ENCODE peak calls at places on chromosomes 4 and X, in four cellular contexts. H is neuronal stem cell, E is mesenchymal stem cell, C is H9. J is an unnamed sample.

GRCh38 chr4:41639291-41639690 is 101.3 kb downstream of the LIMCH1 start:
- DNase-seq in H (no peak), E (no peak), C (no peak), J (no peak)

GRCh38 chr4:74921490-74921889 is 11.4 kb upstream of the PARM1 start:
- DNase-seq in H (no peak), E (no peak), C (no peak), J (no peak)

GRCh38 chrX:47216393-47216925 is 2.0 kb upstream of the CDK16 start:
- DNase-seq in H (no peak), E (no peak), C (no peak), J (no peak)

GRCh38 chr4:8336412-8337075 is 67.0 kb downstream of the HTRA3 start:
- DNase-seq in H (no peak), E (peak), C (no peak), J (peak)

GRCh38 chrX:101407167-101407747 is 468 bp downstream of the GLA start:
- DNase-seq in H (no peak), E (no peak), C (no peak), J (no peak)

GRCh38 chrX:131827935-131828334 is 195.2 kb upstream of the STK26 start:
- DNase-seq in H (peak), E (peak), C (peak), J (no peak)

GRCh38 chrX:149374751-149375150 is 130.4 kb downstream of the IDS start:
- DNase-seq in H (no peak), E (peak), C (no peak), J (no peak)

GRCh38 chr4:44118971-44119680 is 329.5 kb downstream of the KCTD8 start:
- DNase-seq in H (no peak), E (no peak), C (no peak), J (no peak)

GRCh38 chr4:15457401-15458201 is 12.1 kb upstream of the CC2D2A start:
- DNase-seq in H (no peak), E (peak), C (no peak), J (peak)

GRCh38 chr4:143337600-143338287 is 1.1 kb downstream of the GAB1 start:
- DNase-seq in H (no peak), E (peak), C (peak), J (peak)

GRCh38 chr4:163256680-163257343 is 75.6 kb downstream of the NPY1R start:
- DNase-seq in H (no peak), E (no peak), C (no peak), J (no peak)

GRCh38 chrX:123909498-123909897 is 49.6 kb downstream of the XIAP start:
- DNase-seq in H (no peak), E (peak), C (no peak), J (peak)

GRCh38 chr4:90002406-90003040 is 107.9 kb downstream of the MMRN1 start:
- DNase-seq in H (no peak), E (no peak), C (no peak), J (no peak)

GRCh38 chr4:82721819-82722423 is 76.7 kb downstream of the SCD5 start:
- DNase-seq in H (no peak), E (no peak), C (no peak), J (peak)

GRCh38 chrX:30992381-30992904 is 79.4 kb downstream of the FTHL17 start:
- DNase-seq in H (no peak), E (peak), C (no peak), J (no peak)

GRCh38 chrX:150213481-150214030 is 149.6 kb upstream of the MAMLD1 start:
- DNase-seq in H (no peak), E (no peak), C (no peak), J (no peak)

GRCh38 chr4:128371004-128371777 is 83.6 kb upstream of the PGRMC2 start:
- DNase-seq in H (no peak), E (peak), C (no peak), J (peak)

GRCh38 chr4:150501019-150501727 is 80.8 kb upstream of the MAB21L2 start:
- DNase-seq in H (no peak), E (peak), C (no peak), J (peak)

GRCh38 chr4:10111067-10111801 is 5.4 kb downstream of the WDR1 start:
- DNase-seq in H (no peak), E (no peak), C (peak), J (no peak)

GRCh38 chr4:89781321-89781720 is 55.6 kb downstream of the SNCA start:
- DNase-seq in H (no peak), E (no peak), C (no peak), J (no peak)

GRCh38 chrX:56761167-56761566 is 32.1 kb downstream of the NBDY start:
- DNase-seq in H (no peak), E (no peak), C (no peak), J (no peak)

GRCh38 chr4:2102045-2102883 is 43.1 kb downstream of the NAT8L start:
- DNase-seq in H (no peak), E (no peak), C (no peak), J (no peak)

GRCh38 chr4:72919937-72920336 is 149.6 kb downstream of the COX18 start:
- DNase-seq in H (no peak), E (peak), C (no peak), J (no peak)

GRCh38 chrX:128623361-128623760 is 571.2 kb upstream of the ACTRT1 start:
- DNase-seq in H (no peak), E (no peak), C (no peak), J (no peak)

GRCh38 chr4:148103647-148104355 is 338.4 kb downstream of the NR3C2 start:
- DNase-seq in H (no peak), E (no peak), C (no peak), J (peak)

GRCh38 chrX:72122621-72123275 is 9.0 kb downstream of the RTL5 start:
- DNase-seq in H (no peak), E (no peak), C (no peak), J (no peak)
- H2BK15ac ChIP-seq in H (no peak), E (peak), C (no peak), J (no peak)

GRCh38 chr4:102625232-102625930 is 124.2 kb downstream of the NFKB1 start:
- DNase-seq in H (no peak), E (peak), C (peak), J (peak)

GRCh38 chr4:102620697-102621497 is 119.7 kb downstream of the NFKB1 start:
- DNase-seq in H (peak), E (peak), C (no peak), J (peak)

GRCh38 chr4:102627831-102628523 is 126.8 kb downstream of the NFKB1 start:
- DNase-seq in H (no peak), E (peak), C (no peak), J (peak)

GRCh38 chr4:102623622-102624021 is 122.5 kb downstream of the NFKB1 start:
- DNase-seq in H (no peak), E (peak), C (peak), J (peak)
- H2AK5ac ChIP-seq in H (no peak), E (no peak), C (no peak), J (peak)

GRCh38 chr4:6110681-6111353 is 89.5 kb downstream of the JAKMIP1 start:
- DNase-seq in H (no peak), E (no peak), C (no peak), J (no peak)

GRCh38 chr4:6107886-6108285 is 89.7 kb upstream of the C4orf50 start:
- DNase-seq in H (no peak), E (no peak), C (no peak), J (no peak)

GRCh38 chr4:6111354-6111930 is 88.9 kb downstream of the JAKMIP1 start:
- DNase-seq in H (no peak), E (no peak), C (no peak), J (no peak)

GRCh38 chr4:6112606-6113290 is 87.6 kb downstream of the JAKMIP1 start:
- DNase-seq in H (no peak), E (no peak), C (no peak), J (no peak)

GRCh38 chr4:6109842-6110560 is 90.3 kb downstream of the JAKMIP1 start:
- DNase-seq in H (peak), E (no peak), C (peak), J (no peak)
- H2BK15ac ChIP-seq in H (no peak), E (no peak), C (no peak), J (no peak)

DNA sequence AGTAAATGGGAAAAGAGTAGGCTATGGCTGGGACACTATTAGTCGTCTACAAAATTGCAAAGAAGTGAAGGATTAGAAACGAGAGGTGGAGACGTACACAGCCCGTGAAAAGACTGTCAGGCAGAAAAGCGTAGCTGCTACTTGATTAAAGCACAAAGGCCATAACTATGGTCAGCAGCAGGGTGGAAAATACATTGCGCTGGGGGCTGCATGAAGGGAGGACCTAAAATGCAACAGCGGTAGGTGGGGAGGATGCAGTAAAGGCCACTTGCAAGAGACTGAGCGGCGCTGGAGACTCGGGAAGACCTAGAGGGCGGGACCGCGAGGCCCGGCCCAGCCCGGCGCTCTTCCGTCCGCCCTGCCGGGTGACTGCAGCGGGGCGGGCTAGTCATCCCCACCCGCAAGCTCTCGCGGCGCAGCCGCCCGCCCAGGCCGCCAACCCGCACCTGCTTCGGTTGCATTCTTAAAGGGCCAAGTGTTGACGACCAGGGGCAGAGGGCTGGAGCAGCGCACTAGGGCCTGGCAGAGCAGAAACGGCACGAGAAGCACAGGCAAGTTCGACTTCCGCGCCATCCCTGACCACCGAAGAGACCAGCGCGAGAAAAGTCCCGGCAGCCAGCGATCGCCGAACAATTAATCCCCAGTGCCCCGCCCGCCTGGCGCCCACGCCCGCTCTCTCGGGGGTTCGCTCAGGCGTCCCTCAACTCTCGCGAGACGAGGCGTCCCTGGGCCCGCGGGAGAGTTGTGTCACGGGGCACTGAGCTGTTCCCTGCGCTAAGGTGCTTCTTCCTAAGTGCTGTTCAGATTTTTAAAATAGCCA is at the start of gene AGA:
- DNase-seq in H (peak), E (peak), C (peak), J (peak)
- H2AK5ac ChIP-seq in H (no peak), E (peak), C (no peak), J (peak)

DNA sequence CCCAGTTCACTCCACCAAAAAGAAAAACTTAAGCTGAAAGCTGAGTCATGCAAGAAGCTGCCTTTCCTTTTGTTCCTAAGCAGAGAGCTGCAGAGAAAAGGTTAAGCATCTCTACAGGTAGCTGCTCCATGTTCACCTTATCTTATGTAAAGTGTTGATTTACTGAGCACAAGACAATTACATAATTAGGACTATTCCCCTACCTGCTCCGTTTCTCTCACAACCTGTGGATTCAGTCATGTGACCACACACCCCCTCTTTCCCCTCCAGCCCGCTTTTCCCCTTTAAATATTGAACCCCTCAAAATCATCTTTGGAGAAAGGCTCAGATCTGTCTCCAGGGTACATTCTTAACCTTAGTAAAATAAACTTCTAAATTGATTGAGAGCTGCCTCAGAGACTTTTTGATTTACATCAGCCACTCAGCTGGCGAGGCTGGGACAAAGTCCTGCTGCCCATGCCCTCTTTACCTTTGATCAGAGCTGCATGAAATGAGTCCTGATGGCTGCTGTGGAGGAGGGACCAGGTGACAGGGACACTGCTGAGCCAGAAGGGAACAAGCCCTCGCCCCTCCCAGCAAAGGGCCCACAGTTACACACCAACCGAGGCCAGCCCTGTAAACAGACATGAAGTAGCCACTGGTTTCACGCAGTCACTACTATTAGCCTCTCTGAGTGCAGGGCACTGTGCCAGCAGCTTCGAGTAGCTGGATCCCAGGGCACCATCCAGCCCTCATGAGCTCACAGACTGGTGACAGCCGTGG is 53.9 kb upstream of the C4orf50 start:
- DNase-seq in H (no peak), E (no peak), C (no peak), J (no peak)
- H2BK15ac ChIP-seq in H (no peak), E (no peak), C (no peak), J (no peak)

GRCh38 chrX:138765061-138765460 is 53.5 kb upstream of the FGF13 start:
- DNase-seq in H (no peak), E (no peak), C (no peak), J (no peak)

GRCh38 chrX:138763761-138764160 is 52.2 kb upstream of the FGF13 start:
- DNase-seq in H (no peak), E (no peak), C (no peak), J (no peak)

GRCh38 chrX:138759217-138759943 is 47.9 kb upstream of the FGF13 start:
- DNase-seq in H (no peak), E (no peak), C (no peak), J (no peak)

GRCh38 chrX:138756234-138756633 is 44.7 kb upstream of the FGF13 start:
- DNase-seq in H (peak), E (peak), C (peak), J (no peak)

DNA sequence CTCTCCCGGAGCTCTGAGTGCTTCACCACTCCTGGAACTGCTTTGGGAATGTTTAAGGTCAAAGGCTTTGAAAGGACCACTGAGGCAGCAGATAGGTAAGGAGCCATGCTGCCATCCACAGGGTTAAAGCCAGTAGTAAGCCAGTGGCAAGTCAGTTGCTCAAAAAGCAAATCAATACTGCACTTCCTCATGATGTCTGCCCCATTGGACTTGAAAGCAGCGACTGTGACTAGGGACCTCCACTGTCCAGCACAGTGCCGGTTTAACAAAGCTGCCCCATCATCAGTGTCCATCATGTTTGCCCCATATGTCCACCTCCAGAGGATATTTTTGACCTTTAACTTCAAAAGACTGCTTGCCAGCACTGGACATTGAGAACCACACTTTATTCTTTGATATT is 49.9 kb upstream of the FGF13 start:
- DNase-seq in H (no peak), E (no peak), C (no peak), J (no peak)
- H2AK5ac ChIP-seq in H (no peak), E (no peak), C (no peak), J (no peak)

DNA sequence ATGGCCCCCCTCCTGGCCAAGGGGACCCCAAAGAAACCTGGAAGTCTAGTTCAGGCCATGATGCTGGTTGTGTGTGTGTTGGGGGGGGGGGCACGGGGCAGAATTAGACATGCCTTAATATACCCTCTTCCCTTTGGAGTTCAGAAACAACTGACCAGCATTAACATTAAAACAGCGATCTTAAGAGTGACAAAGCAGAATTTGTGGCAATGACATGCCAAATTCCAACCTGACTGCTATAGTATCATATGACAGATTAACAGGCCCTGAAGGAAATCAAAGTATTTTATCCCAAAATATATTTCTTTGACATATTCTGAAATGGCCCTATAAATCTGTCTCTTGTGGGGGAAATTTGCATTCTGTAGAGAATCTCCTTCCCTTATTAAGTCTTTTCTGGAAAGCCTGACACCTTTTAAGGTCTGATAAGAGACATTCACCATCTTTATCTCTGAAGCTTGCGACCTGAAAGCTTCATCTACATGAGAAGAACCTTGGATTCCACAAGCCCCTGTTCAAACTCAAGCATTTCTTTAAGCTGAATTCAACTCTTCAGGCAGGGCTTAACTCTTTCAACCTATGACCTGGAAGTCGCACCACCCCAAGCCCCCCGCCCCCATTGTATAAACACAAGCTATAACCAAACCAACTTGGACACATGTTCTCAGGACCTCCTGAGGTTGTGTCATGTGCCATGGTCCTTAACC is 40.2 kb downstream of the ABCB7 start:
- DNase-seq in H (no peak), E (no peak), C (peak), J (no peak)
- H2BK15ac ChIP-seq in H (no peak), E (no peak), C (no peak), J (no peak)

DNA sequence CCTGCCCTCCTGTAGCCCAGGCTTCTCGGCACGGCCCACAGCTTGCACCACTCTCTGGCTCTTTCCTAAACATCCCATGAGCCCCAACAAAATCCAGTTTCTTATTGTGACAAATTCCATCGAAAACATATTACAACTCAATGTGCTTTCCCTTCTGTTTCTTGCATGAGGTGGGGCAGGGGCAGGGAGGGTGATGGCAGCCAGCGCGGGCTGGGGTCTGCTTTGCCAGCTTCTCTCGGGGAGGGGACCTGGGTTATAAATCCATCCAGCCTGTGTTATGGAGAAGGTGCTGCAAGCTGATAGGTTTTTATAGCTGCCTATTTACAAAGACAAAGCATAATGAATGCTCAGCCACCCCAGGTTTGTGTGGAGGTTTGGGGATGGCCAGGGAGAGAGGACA is 21.1 kb downstream of the PPP2R2C start:
- DNase-seq in H (no peak), E (no peak), C (no peak), J (no peak)
- H2AK5ac ChIP-seq in H (peak), E (no peak), C (no peak), J (no peak)

GRCh38 chr4:134958862-134959261 is 757.3 kb upstream of the PABPC4L start:
- DNase-seq in H (no peak), E (no peak), C (no peak), J (no peak)
- H2BK15ac ChIP-seq in H (no peak), E (no peak), C (no peak), J (no peak)

GRCh38 chr4:16916719-16917337 is 18.4 kb upstream of the LDB2 start:
- DNase-seq in H (no peak), E (peak), C (peak), J (no peak)
- H2AK5ac ChIP-seq in H (no peak), E (no peak), C (no peak), J (peak)

J was measured in IMR-90.